ENCODE peak calls at places on chromosomes 5 and 9, in six cellular contexts. F is H1, V is H9, O is IMR-90, P is mesenchymal stem cell, U is trophoblast cell. A is an unnamed sample.

GRCh38 chr9:70232476-70232875 is 26.3 kb upstream of the SMC5 start:
- DNase-seq in F (no peak), V (no peak), O (no peak), P (no peak), U (no peak), A (no peak)

GRCh38 chr9:130694205-130694604 is 625 bp downstream of the EXOSC2 start:
- DNase-seq in F (no peak), V (no peak), O (no peak), P (no peak), U (no peak), A (no peak)

GRCh38 chr5:127322405-127322804 is 31.8 kb downstream of the MEGF10 start:
- DNase-seq in F (no peak), V (no peak), O (no peak), P (no peak), U (no peak), A (no peak)

GRCh38 chr5:160387445-160387844 is 12.4 kb downstream of the FAM200C start:
- DNase-seq in F (no peak), V (no peak), O (no peak), P (no peak), U (no peak), A (no peak)

GRCh38 chr5:143271431-143271830 is 132.1 kb downstream of the NR3C1 start:
- DNase-seq in F (no peak), V (no peak), O (no peak), P (no peak), U (no peak), A (no peak)

GRCh38 chr5:134525687-134526482 is 415 bp downstream of the JADE2 start:
- DNase-seq in F (peak; percentile 66), V (peak; percentile 70), O (peak; percentile 83), P (peak; percentile 88), U (peak; percentile 82), A (peak; percentile 65)

GRCh38 chr9:981491-981898 is 5.0 kb downstream of the DMRT3 start:
- DNase-seq in F (peak; percentile 59), V (peak; percentile 78), O (no peak), P (no peak), U (no peak), A (no peak)

GRCh38 chr5:13552361-13552760 is 392.1 kb downstream of the DNAH5 start:
- DNase-seq in F (no peak), V (no peak), O (no peak), P (no peak), U (no peak), A (no peak)

GRCh38 chr9:108297025-108297424 is 558.8 kb downstream of the ACTL7B start:
- DNase-seq in F (no peak), V (no peak), O (peak; percentile 73), P (peak; percentile 68), U (peak; percentile 3), A (no peak)

GRCh38 chr5:134449167-134449566 is 37.5 kb upstream of the CDKN2AIPNL start:
- DNase-seq in F (no peak), V (no peak), O (no peak), P (no peak), U (no peak), A (no peak)

GRCh38 chr5:66884589-66885228 is 288.5 kb downstream of the MAST4 start:
- DNase-seq in F (no peak), V (no peak), O (no peak), P (peak; percentile 38), U (no peak), A (no peak)

GRCh38 chr5:180120221-180121101 is 48.9 kb upstream of the RNF130 start:
- DNase-seq in F (no peak), V (peak; percentile 24), O (no peak), P (no peak), U (no peak), A (no peak)

GRCh38 chr9:136426787-136427186 is 12.9 kb downstream of the INPP5E start:
- DNase-seq in F (no peak), V (no peak), O (no peak), P (no peak), U (no peak), A (no peak)

GRCh38 chr9:115691097-115691496 is 462.5 kb upstream of the PAPPA start:
- DNase-seq in F (no peak), V (no peak), O (peak; percentile 99), P (peak; percentile 99), U (peak; percentile 92), A (no peak)

GRCh38 chr9:131475956-131476776 is 26.6 kb upstream of the POMT1 start:
- DNase-seq in F (no peak), V (no peak), O (no peak), P (no peak), U (no peak), A (no peak)

GRCh38 chr9:105993051-105993854 is 298.9 kb downstream of the TMEM38B start:
- DNase-seq in F (no peak), V (no peak), O (no peak), P (no peak), U (peak; percentile 28), A (no peak)

GRCh38 chr9:137168907-137169763 is 716 bp downstream of the LRRC26 start:
- DNase-seq in F (peak; percentile 89), V (peak; percentile 86), O (peak; percentile 19), P (peak; percentile 29), U (peak; percentile 52), A (peak; percentile 68)

GRCh38 chr5:8700222-8700621 is 831.3 kb downstream of the MTRR start:
- DNase-seq in F (no peak), V (no peak), O (peak; percentile 61), P (peak; percentile 87), U (no peak), A (no peak)

GRCh38 chr9:77457916-77458592 is 190.1 kb downstream of the GNA14 start:
- DNase-seq in F (peak; percentile 77), V (peak; percentile 80), O (peak; percentile 60), P (peak; percentile 75), U (peak; percentile 85), A (peak; percentile 70)

GRCh38 chr9:37027582-37028424 is 6.3 kb downstream of the PAX5 start:
- DNase-seq in F (peak; percentile 97), V (peak; percentile 98), O (peak; percentile 81), P (peak; percentile 77), U (peak; percentile 94), A (peak; percentile 96)

DNA sequence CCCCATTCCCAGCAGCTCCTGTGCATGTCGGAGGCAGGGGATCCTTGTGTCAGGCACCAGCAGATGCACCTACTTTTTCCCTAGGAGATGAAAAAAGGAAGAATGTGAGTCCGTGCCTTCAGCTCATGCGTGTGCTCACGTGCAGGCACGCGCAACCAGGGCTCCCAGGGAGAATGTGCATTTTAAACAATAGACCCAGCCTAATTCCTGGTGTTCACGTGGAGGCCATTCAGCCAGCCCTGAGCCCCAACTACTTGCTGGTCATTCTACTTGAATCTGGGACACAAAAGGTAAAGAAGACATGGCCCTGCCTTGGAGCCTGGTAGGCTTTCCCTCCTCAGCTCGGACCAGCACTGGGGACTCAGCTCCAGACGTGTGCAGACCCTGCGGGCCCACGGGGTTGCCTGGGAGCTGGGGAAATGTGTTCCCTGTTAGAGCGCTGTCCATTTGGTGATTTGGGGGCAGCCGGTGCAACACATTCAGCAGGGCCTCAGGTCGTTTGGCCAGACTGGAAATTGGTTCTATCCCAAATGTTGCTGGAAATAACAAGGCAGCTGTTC is 125.5 kb downstream of the MVB12B start:
- DNase-seq in F (no peak), V (peak; percentile 25), O (no peak), P (no peak), U (no peak), A (no peak)
- H4K91ac ChIP-seq in F (peak overlapping the region; percentile 23), V (no peak overlapping the region), O (no peak overlapping the region), P (no peak overlapping the region), U (no peak overlapping the region), A (no peak overlapping the region)

GRCh38 chr5:124737651-124738050 is 8.8 kb downstream of the ZNF608 start:
- DNase-seq in F (no peak), V (no peak), O (no peak), P (no peak), U (no peak), A (no peak)

GRCh38 chr5:124736111-124736813 is 10.2 kb downstream of the ZNF608 start:
- DNase-seq in F (no peak), V (no peak), O (peak; percentile 95), P (peak; percentile 85), U (no peak), A (no peak)

GRCh38 chr5:124734574-124735168 is 11.8 kb downstream of the ZNF608 start:
- DNase-seq in F (no peak), V (no peak), O (no peak), P (no peak), U (no peak), A (no peak)

GRCh38 chr5:124735169-124735858 is 11.1 kb downstream of the ZNF608 start:
- DNase-seq in F (peak; percentile 76), V (peak; percentile 73), O (no peak), P (peak; percentile 75), U (peak; percentile 79), A (no peak)

DNA sequence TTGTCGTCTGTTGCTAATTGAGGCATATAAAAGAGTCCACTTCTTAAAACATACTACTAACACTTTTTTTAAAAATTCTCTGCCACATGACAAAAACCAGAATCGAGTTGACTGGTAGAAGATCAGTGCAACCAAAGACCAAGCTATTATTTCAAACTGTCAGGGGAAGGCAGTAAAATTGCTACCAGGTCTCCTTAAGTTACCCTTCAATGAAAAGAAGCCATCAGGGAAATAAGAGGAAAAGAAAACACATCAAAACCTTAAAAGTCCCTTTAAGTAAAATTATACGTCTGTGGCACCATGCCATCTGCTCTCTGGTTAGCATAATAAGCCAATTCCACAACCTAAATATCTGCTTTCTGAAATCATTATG is 9.6 kb downstream of the ZNF608 start:
- DNase-seq in F (no peak), V (no peak), O (no peak), P (no peak), U (no peak), A (no peak)
- H3K4me2 ChIP-seq in F (peak overlapping the region; percentile 56), V (peak overlapping the region; percentile 52), O (peak overlapping the region; percentile 65), P (no peak overlapping the region), U (no peak overlapping the region), A (no peak overlapping the region)

GRCh38 chr5:171313481-171314206 is 4.6 kb downstream of the TLX3 start:
- DNase-seq in F (no peak), V (no peak), O (no peak), P (peak; percentile 16), U (no peak), A (no peak)

GRCh38 chr5:171310334-171310815 is 1.3 kb downstream of the TLX3 start:
- DNase-seq in F (peak; percentile 78), V (no peak), O (no peak), P (no peak), U (no peak), A (no peak)

GRCh38 chr5:171312129-171312819 is 3.2 kb downstream of the TLX3 start:
- DNase-seq in F (peak; percentile 65), V (peak; percentile 45), O (no peak), P (peak; percentile 39), U (peak; percentile 20), A (no peak)

GRCh38 chr5:171310816-171311697 is 2.0 kb downstream of the TLX3 start:
- DNase-seq in F (peak; percentile 65), V (peak; percentile 78), O (peak; percentile 39), P (peak; percentile 39), U (peak; percentile 36), A (no peak)

DNA sequence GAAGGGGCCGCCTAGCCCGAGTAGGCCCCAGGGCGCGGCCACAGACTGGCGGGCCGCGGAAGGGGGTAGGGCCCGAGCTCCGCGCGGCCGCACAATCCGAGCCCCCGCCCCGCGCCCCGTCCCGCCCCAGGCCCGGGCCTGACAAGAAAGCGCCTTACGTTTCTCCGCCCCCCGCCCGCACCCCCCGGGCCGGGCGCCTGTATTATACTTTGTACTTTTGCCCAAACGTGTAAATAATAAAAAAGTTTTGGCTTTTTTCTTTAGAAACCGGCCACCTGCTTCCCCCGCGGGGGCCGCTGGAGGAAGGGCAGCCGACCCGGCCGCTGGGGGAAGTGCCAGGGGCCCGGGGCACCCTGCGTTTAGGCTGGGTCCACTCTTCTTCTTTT is 2.6 kb downstream of the TLX3 start:
- DNase-seq in F (peak; percentile 56), V (no peak), O (no peak), P (no peak), U (no peak), A (no peak)
- H3K27me3 ChIP-seq in F (peaks cover 93% of the 10 kb centered on the region), V (peaks cover 95% of the 10 kb centered on the region), O (peaks cover 99% of the 10 kb centered on the region), P (peaks cover 93% of the 10 kb centered on the region), U (peaks cover 93% of the 10 kb centered on the region), A (peaks cover 100% of the 10 kb centered on the region)

GRCh38 chr5:124839371-124839998 is 93.0 kb upstream of the ZNF608 start:
- DNase-seq in F (no peak), V (no peak), O (no peak), P (peak; percentile 37), U (no peak), A (no peak)
- H4K91ac ChIP-seq in F (no peak overlapping the region), V (no peak overlapping the region), O (no peak overlapping the region), P (no peak overlapping the region), U (no peak overlapping the region), A (no peak overlapping the region)